ENCODE peak calls at places on chromosome 12, in six cellular contexts. W is NCI-H1694 treated with DMSO at 0.1 percent for 48 hours; N is stimulated activated CD8-positive, alpha-beta memory T cell treated with anti-CD3 and anti-CD28 coated beads, Interleukin-4, amount 100 ng/mL, for 1 hour; L is RCC 7860; R is progenitor cell of endocrine pancreas; J is omental fat pad. D is an unnamed sample.

GRCh38 chr12:57008113-57008687 is 1.9 kb upstream of the ZBTB39 start:
- DNase-seq in W (peak), J (no peak), L (peak), N (no peak), R (no peak), D (no peak)

GRCh38 chr12:82524636-82525035 is 162.1 kb upstream of the TMTC2 start:
- DNase-seq in R (no peak), N (no peak), J (no peak), W (no peak), L (no peak), D (no peak)

GRCh38 chr12:49868952-49869815 is 26.3 kb upstream of the BCDIN3D start:
- DNase-seq in J (peak), W (peak), L (peak), N (no peak), R (no peak), D (peak)

GRCh38 chr12:82596484-82596883 is 90.2 kb upstream of the TMTC2 start:
- DNase-seq in W (peak), R (no peak), J (no peak), N (no peak), L (no peak), D (no peak)

GRCh38 chr12:58314610-58315009 is 373.2 kb downstream of the ATP23 start:
- DNase-seq in R (no peak), L (peak), W (no peak), N (no peak), J (no peak), D (no peak)

GRCh38 chr12:70645494-70646317 is 8.5 kb upstream of the PTPRB start:
- DNase-seq in L (peak), R (no peak), W (no peak), N (no peak), J (no peak), D (no peak)

GRCh38 chr12:52632656-52633055 is 14.3 kb upstream of the KRT73 start:
- DNase-seq in R (no peak), L (no peak), J (no peak), W (no peak), N (no peak), D (no peak)

GRCh38 chr12:2475984-2476383 is 318.8 kb upstream of the FKBP4 start:
- DNase-seq in N (no peak), R (no peak), L (no peak), J (no peak), W (no peak), D (no peak)

GRCh38 chr12:46400406-46400805 is 27.8 kb upstream of the SLC38A2 start:
- DNase-seq in N (no peak), L (no peak), W (no peak), R (no peak), J (no peak), D (no peak)

GRCh38 chr12:92133166-92133565 is 12.5 kb downstream of the BTG1 start:
- DNase-seq in W (no peak), N (no peak), L (no peak), J (no peak), R (no peak), D (no peak)

GRCh38 chr12:28507055-28507454 is 316.8 kb downstream of the CCDC91 start:
- DNase-seq in N (no peak), L (no peak), J (no peak), W (no peak), R (no peak), D (no peak)

GRCh38 chr12:14974633-14975032 is 1.8 kb downstream of the PDE6H start:
- DNase-seq in J (no peak), N (no peak), R (no peak), L (no peak), W (no peak), D (no peak)

GRCh38 chr12:54603173-54603814 is 14.8 kb upstream of the PPP1R1A start:
- DNase-seq in R (peak), W (peak), J (no peak), N (peak), L (peak), D (no peak)

GRCh38 chr12:3998397-3998796 is 125.2 kb upstream of the PARP11 start:
- DNase-seq in J (no peak), R (no peak), W (no peak), L (no peak), N (no peak), D (no peak)

GRCh38 chr12:111178194-111179081 is 190.5 kb downstream of the PHETA1 start:
- DNase-seq in N (no peak), R (no peak), L (no peak), W (no peak), J (no peak), D (no peak)

GRCh38 chr12:33431648-33432047 is 8.0 kb downstream of the SYT10 start:
- DNase-seq in J (no peak), W (no peak), N (no peak), L (no peak), R (no peak), D (no peak)

GRCh38 chr12:107127482-107128185 is 34.3 kb upstream of the CRY1 start:
- DNase-seq in L (no peak), W (no peak), R (no peak), J (no peak), N (no peak), D (no peak)

GRCh38 chr12:76043377-76043776 is 11.8 kb upstream of the PHLDA1 start:
- DNase-seq in W (no peak), J (no peak), R (no peak), N (no peak), L (no peak), D (no peak)

GRCh38 chr12:89899651-89900050 is 191.0 kb upstream of the ATP2B1 start:
- DNase-seq in L (no peak), W (no peak), J (no peak), N (no peak), R (no peak), D (no peak)

GRCh38 chr12:65998031-65998430 is 132.5 kb downstream of the LLPH start:
- DNase-seq in J (no peak), N (no peak), W (no peak), R (no peak), L (no peak), D (no peak)

D was measured in chondrocyte.